ENCODE peak calls at places on chromosomes 7 and 10, in ten cellular contexts. H, P, O, S, V, Q, F, W, T and L are unnamed samples.

GRCh38 chr7:45644237-45644636 is 70.1 kb downstream of the ADCY1 start:
- DNase-seq in F (no peak), O (no peak), H (no peak), W (no peak), V (no peak), P (no peak), S (no peak), Q (no peak), T (no peak), L (no peak)

GRCh38 chr10:59626523-59626869 is 83.2 kb downstream of the SLC16A9 start:
- DNase-seq in H (no peak), Q (no peak), F (no peak), T (no peak), V (no peak), S (no peak), P (no peak), W (no peak), O (no peak), L (no peak)

GRCh38 chr10:3567291-3567963 is 217.6 kb downstream of the KLF6 start:
- DNase-seq in P (no peak), O (no peak), W (no peak), V (no peak), Q (no peak), H (no peak), T (no peak), F (no peak), S (no peak), L (no peak)

GRCh38 chr7:2609001-2609411 is 22.8 kb upstream of the TTYH3 start:
- DNase-seq in F (peak), Q (no peak), P (no peak), S (no peak), H (peak), V (peak), T (no peak), O (peak), W (no peak), L (peak)

GRCh38 chr7:131327626-131328386 is at the start of gene MKLN1:
- DNase-seq in Q (peak), V (peak), F (peak), H (peak), W (peak), O (peak), P (peak), T (peak), S (peak), L (peak)

GRCh38 chr10:77859865-77860282 is 66.7 kb downstream of the DLG5 start:
- DNase-seq in W (no peak), Q (no peak), H (no peak), T (no peak), F (no peak), S (no peak), P (no peak), O (no peak), V (no peak), L (no peak)

GRCh38 chr10:13885238-13885990 is 298.6 kb downstream of the PRPF18 start:
- DNase-seq in W (no peak), V (no peak), Q (no peak), F (no peak), S (no peak), H (no peak), T (no peak), O (no peak), P (no peak), L (no peak)

GRCh38 chr10:22252801-22253577 is 35.2 kb upstream of the EBLN1 start:
- DNase-seq in V (peak), H (peak), W (no peak), S (no peak), O (peak), T (peak), Q (peak), P (no peak), F (no peak), L (no peak)

GRCh38 chr10:59622320-59622901 is 87.2 kb downstream of the SLC16A9 start:
- DNase-seq in S (peak), W (peak), V (peak), P (peak), Q (no peak), H (peak), O (peak), F (peak), T (no peak), L (no peak)

GRCh38 chr7:137395425-137395824 is 51.9 kb upstream of the PTN start:
- DNase-seq in P (no peak), F (no peak), S (no peak), V (no peak), H (no peak), W (no peak), T (no peak), Q (no peak), O (no peak), L (no peak)

GRCh38 chr10:117503170-117503885 is 39.2 kb upstream of the EMX2 start:
- DNase-seq in W (no peak), T (no peak), Q (no peak), S (no peak), V (peak), H (peak), P (no peak), O (peak), F (no peak), L (no peak)

GRCh38 chr7:31729195-31729804 is 42.3 kb downstream of the PPP1R17 start:
- DNase-seq in F (no peak), H (no peak), Q (no peak), O (no peak), W (no peak), S (no peak), P (no peak), V (no peak), T (no peak), L (no peak)

GRCh38 chr7:23220690-23221305 is 25.8 kb upstream of the GPNMB start:
- DNase-seq in Q (no peak), F (no peak), T (no peak), W (no peak), S (no peak), H (no peak), O (peak), V (no peak), P (no peak), L (no peak)

GRCh38 chr7:131829911-131830310 is 273.5 kb upstream of the PODXL start:
- DNase-seq in T (no peak), H (no peak), F (no peak), V (no peak), W (no peak), O (peak), S (no peak), P (no peak), Q (no peak), L (no peak)

GRCh38 chr7:106770191-106770590 is 94.9 kb upstream of the PIK3CG start:
- DNase-seq in Q (no peak), F (no peak), V (no peak), H (peak), O (no peak), T (no peak), S (no peak), W (peak), P (no peak), L (no peak)

GRCh38 chr10:111107023-111107422 is 30.2 kb downstream of the ADRA2A start:
- DNase-seq in F (no peak), H (no peak), W (no peak), Q (no peak), O (peak), S (no peak), P (no peak), V (no peak), T (no peak), L (no peak)